ENCODE peak calls at places on chromosome 12, in four cellular contexts. G, E, Z and L are unnamed samples.

GRCh38 chr12:49934505-49934904 is 16.0 kb upstream of the AQP2 start:
- DNase-seq in E (no peak), G (no peak), Z (no peak), L (no peak)

GRCh38 chr12:76074701-76075336 is 9.7 kb downstream of the NAP1L1 start:
- DNase-seq in E (no peak), G (no peak), Z (no peak), L (no peak)

GRCh38 chr12:127245437-127245836 is 1021.5 kb upstream of the TMEM132C start:
- DNase-seq in Z (no peak), E (peak), G (no peak), L (no peak)

GRCh38 chr12:129570796-129571400 is 332.9 kb downstream of the TMEM132D start:
- DNase-seq in G (no peak), E (no peak), Z (no peak), L (no peak)

GRCh38 chr12:13950502-13950901 is 30.9 kb downstream of the GRIN2B start:
- DNase-seq in E (no peak), G (no peak), Z (no peak), L (no peak)

GRCh38 chr12:132336451-132337413 is 7.3 kb upstream of the GALNT9 start:
- DNase-seq in E (no peak), G (no peak), Z (no peak), L (no peak)

GRCh38 chr12:39252628-39253027 is 190.3 kb downstream of the KIF21A start:
- DNase-seq in Z (no peak), E (no peak), G (no peak), L (no peak)

GRCh38 chr12:83168756-83169155 is 482.1 kb downstream of the TMTC2 start:
- DNase-seq in E (no peak), G (no peak), Z (no peak), L (no peak)

GRCh38 chr12:128918481-128918880 is 65.2 kb downstream of the GLT1D1 start:
- DNase-seq in G (no peak), E (no peak), Z (no peak), L (no peak)

GRCh38 chr12:8692573-8692972 is 5.2 kb upstream of the RIMKLB start:
- DNase-seq in G (no peak), Z (peak), E (peak), L (peak)

GRCh38 chr12:68367903-68368302 is 35.7 kb upstream of the MDM1 start:
- DNase-seq in Z (no peak), E (no peak), G (no peak), L (no peak)

GRCh38 chr12:26633591-26634210 is 199.3 kb downstream of the ITPR2 start:
- DNase-seq in E (peak), G (no peak), Z (no peak), L (no peak)

GRCh38 chr12:85695316-85695715 is 140.9 kb downstream of the RASSF9 start:
- DNase-seq in G (no peak), E (no peak), Z (no peak), L (no peak)

GRCh38 chr12:82857911-82858533 is 171.3 kb downstream of the TMTC2 start:
- DNase-seq in Z (peak), G (no peak), E (no peak), L (no peak)

GRCh38 chr12:9604288-9604687 is 3.4 kb downstream of the KLRB1 start:
- DNase-seq in Z (no peak), G (no peak), E (no peak), L (no peak)

GRCh38 chr12:14384783-14385638 is 19.5 kb downstream of the ATF7IP start:
- DNase-seq in Z (peak), G (peak), E (peak), L (peak)

GRCh38 chr12:1915082-1915968 is 3.1 kb downstream of the CACNA2D4 start:
- DNase-seq in E (no peak), G (no peak), Z (peak), L (no peak)

GRCh38 chr12:538731-539539 is 79.2 kb downstream of the B4GALNT3 start:
- DNase-seq in G (no peak), Z (no peak), E (peak), L (no peak)

GRCh38 chr12:127943481-127944210 is 323.3 kb upstream of the TMEM132C start:
- DNase-seq in Z (no peak), E (no peak), G (no peak), L (no peak)

GRCh38 chr12:48894271-48894670 is 28.6 kb upstream of the RND1 start:
- DNase-seq in G (no peak), E (no peak), Z (no peak), L (no peak)

GRCh38 chr12:104282109-104282508 is 21.4 kb upstream of the EID3 start:
- DNase-seq in E (peak), Z (no peak), G (no peak), L (no peak)

GRCh38 chr12:26699237-26699636 is 133.8 kb downstream of the ITPR2 start:
- DNase-seq in G (no peak), Z (no peak), E (peak), L (no peak)

GRCh38 chr12:116483959-116484699 is 75.1 kb upstream of the MAP1LC3B2 start:
- DNase-seq in E (no peak), G (no peak), Z (no peak), L (no peak)
- H2AFZ ChIP-seq in E (no peak), G (no peak), Z (no peak), L (no peak)

GRCh38 chr12:6766651-6767300 is 613 bp downstream of the PTMS start:
- DNase-seq in G (no peak), Z (peak), E (peak), L (no peak)
- H2BK120ac ChIP-seq in G (no peak), Z (no peak), E (peak), L (no peak)

DNA sequence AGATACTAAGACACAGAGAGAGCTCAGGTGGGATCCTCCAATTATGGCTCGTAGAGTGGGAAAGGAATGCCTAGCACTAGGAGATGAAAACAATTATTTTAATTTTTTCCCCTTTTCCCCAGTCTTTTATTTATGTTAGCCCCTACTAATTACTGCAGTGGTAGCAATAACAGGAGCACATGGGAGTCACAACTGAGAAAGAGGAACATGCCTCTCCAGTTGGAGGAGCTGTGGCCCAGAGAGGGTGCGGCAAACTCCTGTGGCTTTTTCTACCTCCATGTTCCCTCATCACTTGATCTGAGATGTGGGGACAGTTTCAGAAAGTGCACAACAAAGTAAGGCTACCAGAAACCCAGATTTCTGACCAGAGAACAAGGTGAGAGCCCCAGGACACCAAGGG is 25.9 kb upstream of the POC1B start:
- DNase-seq in Z (no peak), E (no peak), G (no peak), L (no peak)
- H3K18ac ChIP-seq in Z (no peak), E (no peak), G (no peak), L (no peak)

DNA sequence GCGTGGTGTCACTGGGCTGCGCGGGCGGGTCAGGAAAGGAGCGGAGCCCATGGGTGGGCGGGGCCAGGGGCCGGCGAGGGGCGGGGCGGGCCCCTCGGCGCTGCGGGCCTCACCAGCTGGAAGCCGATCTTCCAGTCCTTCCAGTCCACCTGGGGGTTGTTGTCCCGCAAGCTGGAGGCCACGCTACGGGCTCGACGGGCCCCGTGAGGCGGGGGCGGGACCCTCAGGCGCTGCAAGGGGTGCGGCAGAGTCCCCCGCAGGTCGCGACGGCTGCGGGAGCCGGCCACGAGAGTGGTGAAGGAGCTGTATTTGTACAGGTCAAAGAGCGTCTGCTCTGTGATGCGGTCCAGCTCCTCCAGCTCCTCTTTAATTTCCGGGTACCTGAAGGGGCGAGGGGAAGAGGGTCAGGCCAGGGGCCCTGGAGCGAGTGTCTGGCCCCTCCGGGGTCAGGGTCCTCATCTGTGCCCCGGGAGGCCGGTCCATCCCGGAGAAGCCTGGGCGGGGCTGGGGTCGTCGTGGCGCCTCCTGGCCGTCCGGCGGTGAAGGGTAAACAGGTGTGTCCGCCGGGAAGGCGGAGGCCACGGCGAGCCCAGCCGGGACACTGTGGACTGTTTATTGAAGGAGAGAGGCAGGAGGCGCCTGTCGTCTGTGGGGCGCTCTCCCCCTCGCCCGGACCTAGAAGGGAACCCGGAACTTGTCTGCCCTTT is 11.9 kb downstream of the SCNN1A start:
- DNase-seq in E (peak), Z (peak), G (no peak), L (no peak)
- H2AFZ ChIP-seq in E (peak), Z (no peak), G (no peak), L (peak)

DNA sequence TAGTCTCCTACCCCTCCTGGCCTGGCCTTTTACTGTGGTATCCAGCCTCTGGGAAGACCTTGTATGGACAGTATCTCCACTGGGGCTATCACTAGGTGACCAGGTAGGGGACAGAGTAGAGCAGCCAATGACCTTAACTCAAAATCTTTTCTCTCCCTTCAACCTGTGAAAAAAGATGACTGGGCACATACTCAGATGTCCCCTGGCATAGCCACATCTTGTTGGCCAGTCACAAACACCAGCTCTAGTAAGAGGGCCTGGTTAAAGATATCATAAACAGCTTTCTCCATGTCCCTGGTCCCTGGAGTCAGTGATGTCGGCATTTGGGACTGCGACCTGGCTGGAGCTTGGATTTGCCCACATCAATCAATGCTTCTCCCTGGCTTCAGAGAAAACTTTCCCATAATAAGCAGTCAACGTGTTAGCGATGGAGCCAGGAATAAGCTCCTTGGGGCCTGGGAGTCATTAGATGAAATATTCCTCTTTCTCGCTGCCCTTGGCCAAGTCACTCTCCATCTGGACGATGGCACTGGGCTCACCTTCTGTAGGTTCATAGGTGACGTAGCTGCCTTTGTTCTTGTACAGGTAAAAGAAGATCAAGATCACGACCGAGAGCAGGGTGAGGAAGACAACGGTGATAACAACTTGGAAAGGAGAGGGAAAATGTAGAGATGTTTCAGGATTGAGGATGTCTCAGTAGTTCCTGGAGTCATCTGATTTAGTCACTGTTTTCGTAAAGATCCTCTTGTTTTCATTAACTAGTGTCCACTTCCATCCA is 7.0 kb downstream of the DAZAP2 start:
- DNase-seq in E (no peak), Z (no peak), G (no peak), L (no peak)
- H2BK120ac ChIP-seq in E (peak), Z (no peak), G (no peak), L (no peak)

DNA sequence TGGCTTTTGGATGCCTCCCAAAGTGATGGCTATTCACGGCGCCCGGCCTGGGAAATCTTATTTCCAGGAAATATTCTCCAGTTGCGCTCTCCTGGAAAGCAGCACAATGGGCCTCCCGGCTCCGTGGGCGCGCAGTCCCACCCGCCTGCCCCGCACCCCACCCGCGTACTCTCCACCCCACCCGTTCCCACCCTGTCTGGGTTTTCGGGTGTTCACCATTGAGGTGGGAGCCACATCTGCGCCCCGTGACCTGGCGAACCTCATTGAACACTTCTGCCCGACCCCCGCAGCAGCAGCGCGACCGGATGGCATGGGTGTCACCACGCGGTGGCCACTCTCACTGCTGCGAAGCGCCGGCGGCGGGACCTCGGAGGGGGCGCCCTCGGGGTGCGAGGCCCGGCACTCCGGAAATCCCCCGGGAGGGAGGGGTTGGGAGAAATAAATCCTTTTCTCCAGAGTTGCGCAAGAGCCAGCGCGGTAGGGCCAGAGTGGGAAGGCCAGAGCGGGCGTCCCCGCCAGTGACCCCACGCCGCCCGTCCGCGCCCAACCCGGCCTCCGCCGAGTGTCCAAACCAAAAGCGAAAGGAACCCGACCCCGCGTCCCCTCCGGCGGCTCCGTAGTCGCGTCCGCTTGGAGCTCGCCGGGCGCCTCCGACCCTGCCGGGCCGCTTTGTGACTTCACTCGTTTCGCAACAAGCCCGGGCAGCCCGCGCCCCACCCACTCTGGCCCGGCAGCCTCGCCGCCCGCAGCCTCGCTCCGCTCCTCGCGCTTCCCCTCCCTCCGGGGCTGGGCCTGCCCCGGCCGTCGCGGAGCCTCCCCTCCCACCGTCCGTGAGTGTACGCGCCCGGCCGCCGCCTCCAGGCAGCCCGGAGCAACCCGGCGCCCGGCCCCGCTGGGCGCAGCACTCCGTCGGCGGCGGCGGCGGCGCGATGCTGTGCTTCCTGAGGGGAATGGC is at the start of gene DRAM1:
- DNase-seq in Z (peak), G (peak), E (peak), L (peak)
- H3K18ac ChIP-seq in Z (peak), G (peak), E (peak), L (peak)

GRCh38 chr12:98644433-98644711 is 216 bp downstream of the IKBIP start:
- DNase-seq in Z (peak), G (no peak), E (no peak), L (no peak)

GRCh38 chr12:98645572-98646067 is 530 bp downstream of the APAF1 start:
- DNase-seq in G (no peak), E (no peak), Z (no peak), L (peak)

GRCh38 chr12:98644712-98645571 is at the start of the genes APAF1 and IKBIP:
- DNase-seq in G (peak), E (peak), Z (peak), L (peak)

DNA sequence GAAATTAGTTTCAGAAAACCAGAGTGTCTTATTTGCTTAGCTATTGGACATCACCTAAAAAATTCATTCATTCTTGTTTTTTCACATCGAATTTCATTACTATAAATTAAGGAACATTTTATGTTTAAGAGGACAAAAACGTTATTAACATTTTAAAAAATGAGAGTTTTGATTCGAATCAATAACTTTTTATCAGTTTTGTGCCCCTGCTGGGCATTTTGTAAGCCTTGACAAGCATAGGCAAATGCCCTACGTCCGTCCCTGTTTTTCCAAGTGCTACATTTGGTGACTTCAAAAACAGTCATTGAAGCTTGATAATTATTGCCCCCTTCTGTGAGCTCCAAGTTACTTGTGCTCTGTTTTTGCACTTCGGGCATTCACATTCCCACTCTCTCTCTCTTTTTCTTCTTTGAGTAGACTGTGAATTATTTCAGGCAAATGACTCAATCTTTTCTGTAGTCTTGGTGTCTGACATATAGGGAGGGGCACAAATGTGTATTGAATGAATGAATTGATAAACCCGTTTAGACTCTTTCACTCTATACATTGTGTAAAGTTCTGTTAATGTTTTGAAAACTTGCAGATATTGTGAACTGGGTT is 1.2 kb downstream of the APAF1 start:
- DNase-seq in E (peak), Z (no peak), G (no peak), L (no peak)
- H2AFZ ChIP-seq in E (no peak), Z (no peak), G (no peak), L (no peak)

DNA sequence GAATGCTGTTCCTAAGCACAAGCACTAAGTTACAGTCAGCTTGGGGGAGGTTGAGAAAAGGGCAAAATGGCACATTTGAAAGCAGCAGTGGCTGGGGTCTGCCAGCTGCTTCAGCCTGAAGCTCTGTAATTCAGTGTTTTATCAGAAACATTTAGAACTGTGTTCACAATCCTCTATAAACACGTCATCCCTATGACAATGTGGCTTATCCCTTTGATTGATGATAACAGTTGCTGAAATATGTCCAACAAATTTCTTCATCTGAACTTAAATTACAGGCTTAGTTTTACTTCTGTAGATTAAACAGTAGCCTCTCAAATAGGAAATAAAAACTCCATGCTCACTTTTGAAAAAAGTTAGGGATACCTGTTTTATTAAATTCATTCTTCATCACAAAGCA is 108.8 kb downstream of the VEZT start:
- DNase-seq in Z (no peak), G (no peak), E (peak), L (no peak)
- H2BK120ac ChIP-seq in Z (no peak), G (no peak), E (peak), L (no peak)

DNA sequence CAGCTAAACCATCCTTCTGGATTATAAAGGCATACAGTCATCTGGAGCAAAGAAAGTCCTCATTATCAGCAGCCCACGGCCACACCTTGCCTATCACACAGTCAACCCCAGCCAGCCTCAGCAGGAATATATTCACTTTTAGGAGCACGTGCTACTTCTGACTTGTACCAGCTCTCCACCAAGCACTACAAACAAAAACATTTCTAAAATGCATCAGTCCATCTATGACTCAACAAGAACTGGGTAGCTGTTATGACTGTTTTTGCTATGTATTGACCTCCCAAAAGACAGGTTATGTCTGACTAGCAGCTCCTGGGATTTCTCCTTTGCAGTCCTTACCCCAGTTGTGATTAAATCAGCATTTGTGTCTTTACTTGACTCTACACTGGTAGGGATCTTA is 31.2 kb downstream of the NUAK1 start:
- DNase-seq in G (no peak), Z (no peak), E (peak), L (no peak)
- H3K18ac ChIP-seq in G (no peak), Z (peak), E (peak), L (no peak)